ENCODE peak calls at places on chromosomes 5 and 9, in nine cellular contexts. Q, N, O, I, W, G, R, M and T are unnamed samples.

GRCh38 chr5:176685010-176685409 is 37.7 kb downstream of the TSPAN17 start:
- DNase-seq in N (no peak), R (no peak), I (no peak), M (no peak), O (no peak), W (no peak), Q (no peak), G (no peak), T (no peak)

GRCh38 chr9:76588320-76588719 is 129.3 kb downstream of the GCNT1 start:
- DNase-seq in G (no peak), O (no peak), M (no peak), N (no peak), Q (no peak), R (no peak), I (no peak), W (no peak), T (no peak)

GRCh38 chr9:74379718-74380117 is 117.4 kb upstream of the RORB start:
- DNase-seq in G (peak; percentile 2), N (no peak), W (no peak), R (peak; percentile 69), I (peak; percentile 79), O (peak; percentile 0), M (no peak), Q (peak; percentile 27), T (no peak)

GRCh38 chr5:167952278-167952990 is 339.0 kb upstream of the WWC1 start:
- DNase-seq in G (no peak), I (peak; percentile 91), W (no peak), N (no peak), Q (no peak), M (no peak), O (no peak), R (no peak), T (no peak)

GRCh38 chr5:139848508-139849100 is 53.0 kb downstream of the PSD2 start:
- DNase-seq in N (no peak), I (no peak), R (no peak), O (no peak), M (no peak), Q (no peak), W (peak; percentile 3), G (no peak), T (no peak)

GRCh38 chr5:119745976-119746375 is 116.6 kb downstream of the FAM170A start:
- DNase-seq in W (no peak), N (no peak), Q (no peak), M (no peak), R (no peak), O (no peak), G (no peak), I (no peak), T (no peak)

GRCh38 chr5:117877731-117878130 is 1110.6 kb downstream of the DTWD2 start:
- DNase-seq in M (no peak), N (no peak), W (no peak), G (no peak), R (no peak), Q (no peak), I (no peak), O (no peak), T (no peak)

GRCh38 chr5:66987949-66988838 is 208.4 kb downstream of the CD180 start:
- DNase-seq in I (peak; percentile 52), M (no peak), R (peak; percentile 70), Q (peak; percentile 0), W (peak; percentile 53), O (no peak), N (no peak), G (no peak), T (no peak)

GRCh38 chr9:112248722-112249121 is 73.6 kb upstream of the SUSD1 start:
- DNase-seq in G (no peak), Q (no peak), R (no peak), N (no peak), M (no peak), I (no peak), O (no peak), W (peak; percentile 57), T (no peak)

GRCh38 chr9:80699551-80699998 is 989.8 kb downstream of the TLE1 start:
- DNase-seq in O (peak; percentile 13), N (no peak), W (no peak), M (no peak), Q (no peak), R (peak; percentile 57), I (no peak), G (no peak), T (peak; percentile 92)

GRCh38 chr9:133994359-133995011 is 2.4 kb upstream of the VAV2 start:
- DNase-seq in M (no peak), W (peak; percentile 71), I (peak; percentile 79), O (peak; percentile 47), G (peak; percentile 83), N (peak; percentile 62), Q (peak; percentile 58), R (peak; percentile 68), T (no peak)

GRCh38 chr9:3299872-3300271 is 225.9 kb downstream of the RFX3 start:
- DNase-seq in R (no peak), N (no peak), G (no peak), Q (no peak), W (no peak), M (peak; percentile 25), I (no peak), O (no peak), T (no peak)

GRCh38 chr5:40572947-40573346 is 106.8 kb upstream of the PTGER4 start:
- DNase-seq in O (peak; percentile 84), I (no peak), G (no peak), W (no peak), N (no peak), Q (no peak), R (no peak), M (no peak), T (no peak)